ENCODE peak calls at places on chromosomes 16 and 17, in seven cellular contexts. W is A549; E is heart left ventricle; Q is neuronal stem cell; N is SK-N-SH; A is CD8-positive, alpha-beta memory T cell; U is GM23338. J is an unnamed sample.
A peak's percentile ranks its signal among the peaks of the same experiment; 100 is the strongest.

GRCh38 chr17:76213491-76213890 is 26.8 kb downstream of the RNF157 start:
- DNase-seq in A (no peak), E (no peak), U (peak; percentile 60), W (no peak), N (no peak), Q (no peak), J (no peak)

GRCh38 chr17:79612468-79613194 is 1.8 kb upstream of the RBFOX3 start:
- DNase-seq in E (peak; percentile 18), Q (peak; percentile 69), N (peak; percentile 92), W (peak; percentile 94), U (peak; percentile 94), A (no peak), J (no peak)

GRCh38 chr16:70738083-70738977 is 52.5 kb upstream of the MTSS2 start:
- DNase-seq in E (peak; percentile 79), W (peak; percentile 83), U (peak; percentile 81), Q (no peak), A (no peak), N (peak; percentile 81), J (no peak)

GRCh38 chr17:43545383-43545632 is 832 bp downstream of the ETV4 start:
- DNase-seq in A (peak; percentile 55), W (peak; percentile 87), N (no peak), U (no peak), E (no peak), Q (no peak), J (no peak)

GRCh38 chr17:20244671-20245070 is 222.7 kb downstream of the LGALS9B start:
- DNase-seq in E (no peak), N (no peak), W (no peak), A (no peak), Q (no peak), U (no peak), J (no peak)

GRCh38 chr17:39104657-39105056 is 46.8 kb downstream of the PLXDC1 start:
- DNase-seq in N (no peak), U (no peak), Q (no peak), A (no peak), E (no peak), W (no peak), J (no peak)

GRCh38 chr17:40121191-40121885 is 433 bp upstream of the MSL1 start:
- DNase-seq in N (no peak), Q (no peak), W (peak; percentile 71), E (peak; percentile 80), U (peak; percentile 56), A (peak; percentile 56), J (no peak)

GRCh38 chr16:64365448-64365858 is 756.4 kb downstream of the CDH11 start:
- DNase-seq in U (no peak), E (no peak), W (no peak), A (no peak), N (no peak), Q (no peak), J (no peak)

GRCh38 chr16:2473425-2473926 is 1.5 kb upstream of the TBC1D24 start:
- DNase-seq in E (peak; percentile 60), W (peak; percentile 31), N (peak; percentile 74), U (peak; percentile 35), Q (no peak), A (no peak), J (peak; percentile 84)

GRCh38 chr17:19771971-19772630 is 24.0 kb upstream of the ALDH3A1 start:
- DNase-seq in W (no peak), E (no peak), U (no peak), A (no peak), Q (no peak), N (no peak), J (no peak)

GRCh38 chr16:51898872-51899271 is 648.1 kb downstream of the TOX3 start:
- DNase-seq in U (no peak), W (no peak), E (no peak), Q (no peak), N (no peak), A (no peak), J (no peak)

GRCh38 chr17:57293077-57293476 is 36.8 kb downstream of the MSI2 start:
- DNase-seq in Q (no peak), U (no peak), E (no peak), A (no peak), W (no peak), N (no peak), J (peak; percentile 86)

GRCh38 chr17:43949777-43950176 is 4.0 kb downstream of the PYY start:
- DNase-seq in U (no peak), N (no peak), A (no peak), Q (no peak), E (no peak), W (no peak), J (peak; percentile 18)

GRCh38 chr16:67333315-67333714 is 6.7 kb downstream of the LRRC36 start:
- DNase-seq in Q (no peak), E (no peak), N (no peak), U (no peak), A (no peak), W (no peak), J (no peak)

GRCh38 chr17:58492238-58493121 is 4.3 kb upstream of the HSF5 start:
- DNase-seq in Q (no peak), W (no peak), E (no peak), U (no peak), N (no peak), A (no peak), J (no peak)

GRCh38 chr16:77457046-77457445 is 22.2 kb upstream of the ADAMTS18 start:
- DNase-seq in U (no peak), Q (no peak), E (no peak), A (no peak), W (no peak), N (no peak), J (no peak)

GRCh38 chr16:30000768-30001631 is 5.0 kb downstream of the INO80E start:
- DNase-seq in N (no peak), W (no peak), Q (no peak), U (peak; percentile 88), E (peak; percentile 48), A (no peak), J (no peak)

GRCh38 chr17:27456681-27457404 is 595 bp downstream of the KSR1 start:
- DNase-seq in W (no peak), Q (no peak), E (peak; percentile 65), U (peak; percentile 38), A (peak; percentile 56), N (peak; percentile 54), J (peak; percentile 83)

GRCh38 chr17:732788-733720 is 658 bp downstream of the TLCD3A start:
- DNase-seq in W (no peak), E (peak; percentile 69), A (no peak), N (peak; percentile 82), Q (no peak), U (peak; percentile 71), J (peak; percentile 87)

GRCh38 chr17:66126231-66126630 is 65.7 kb downstream of the CEP112 start:
- DNase-seq in W (no peak), E (no peak), Q (no peak), U (no peak), A (no peak), N (no peak), J (no peak)

GRCh38 chr17:19270951-19271611 is 33.9 kb downstream of the EPN2 start:
- DNase-seq in E (no peak), Q (no peak), W (no peak), U (no peak), A (no peak), N (no peak), J (peak; percentile 26)

GRCh38 chr17:82858376-82859126 is 18.7 kb upstream of the ZNF750 start:
- DNase-seq in Q (no peak), E (no peak), W (no peak), N (no peak), U (no peak), A (peak; percentile 67), J (peak; percentile 76)

GRCh38 chr16:46923513-46924295 is 39.5 kb downstream of the GPT2 start:
- DNase-seq in N (no peak), W (no peak), U (no peak), E (no peak), Q (no peak), A (no peak), J (no peak)

GRCh38 chr16:75254359-75254837 is 3.0 kb upstream of the BCAR1 start:
- DNase-seq in W (peak; percentile 91), E (peak; percentile 39), U (peak; percentile 70), A (no peak), Q (no peak), N (peak; percentile 48), J (peak; percentile 73)

GRCh38 chr16:53822936-53823529 is 119.1 kb downstream of the FTO start:
- DNase-seq in A (no peak), N (no peak), U (no peak), Q (no peak), W (no peak), E (no peak), J (no peak)

DNA sequence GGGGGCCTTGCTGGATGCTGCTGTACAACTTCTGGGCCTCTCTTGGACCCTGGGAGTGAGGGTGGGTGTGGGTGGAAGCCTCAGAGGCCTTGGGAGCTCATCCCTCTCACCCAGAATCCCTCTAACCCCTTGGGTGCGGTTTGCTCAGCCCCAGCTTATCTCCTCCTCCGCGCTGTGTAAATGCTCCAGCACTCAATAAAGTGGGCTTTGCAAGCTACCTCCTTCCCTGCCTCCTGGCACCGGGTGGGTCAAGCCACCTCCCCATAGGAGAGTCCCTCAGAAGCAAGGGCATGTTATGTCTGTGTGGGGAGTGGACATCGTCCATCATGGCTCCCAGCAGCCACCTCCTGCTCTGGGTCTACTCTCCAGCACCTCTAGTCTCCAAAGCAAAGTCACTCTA is 28.4 kb downstream of the CDIP1 start:
- DNase-seq in E (no peak), A (no peak), W (no peak), U (no peak), N (no peak), Q (no peak), J (no peak)
- H3K4me1 ChIP-seq in E (peaks cover 50% of the 10 kb centered on the region), A (peaks cover 34% of the 10 kb centered on the region), W (no peaks in the 10 kb centered on the region), U (peaks cover 8% of the 10 kb centered on the region), N (no peaks in the 10 kb centered on the region), Q (no peaks in the 10 kb centered on the region), J (peaks cover 31% of the 10 kb centered on the region)

GRCh38 chr16:760498-761343 is at the start of gene MSLN:
- DNase-seq in Q (no peak), A (no peak), E (no peak), N (no peak), U (no peak), W (no peak), J (peak; percentile 78)
- H3K4me1 ChIP-seq in Q (peaks cover 11% of the 10 kb centered on the region), A (no peaks in the 10 kb centered on the region), E (no peaks in the 10 kb centered on the region), N (no peaks in the 10 kb centered on the region), U (no peaks in the 10 kb centered on the region), W (peaks cover 35% of the 10 kb centered on the region), J (no peaks in the 10 kb centered on the region)

GRCh38 chr17:48832491-48832890 is 1.7 kb downstream of the CALCOCO2 start:
- DNase-seq in W (no peak), E (no peak), Q (no peak), U (no peak), N (no peak), A (no peak), J (no peak)
- H3K4me1 ChIP-seq in W (peaks cover 29% of the 10 kb centered on the region), E (peaks cover 56% of the 10 kb centered on the region), Q (no peaks in the 10 kb centered on the region), U (peaks cover 3% of the 10 kb centered on the region), N (peaks cover 7% of the 10 kb centered on the region), A (peaks cover 59% of the 10 kb centered on the region), J (peaks cover 9% of the 10 kb centered on the region)

GRCh38 chr17:81433656-81434055 is 38.4 kb downstream of the BAHCC1 start:
- DNase-seq in W (no peak), A (no peak), Q (no peak), E (no peak), U (no peak), N (no peak), J (no peak)

GRCh38 chr17:81434079-81434478 is 38.8 kb downstream of the BAHCC1 start:
- DNase-seq in E (no peak), N (no peak), U (no peak), W (no peak), A (no peak), Q (no peak), J (no peak)

GRCh38 chr17:81429813-81430510 is 34.7 kb downstream of the BAHCC1 start:
- DNase-seq in N (peak; percentile 92), E (no peak), A (no peak), Q (peak; percentile 35), W (no peak), U (no peak), J (no peak)

GRCh38 chr17:81432873-81433451 is 37.7 kb downstream of the BAHCC1 start:
- DNase-seq in U (no peak), E (no peak), W (no peak), Q (no peak), A (no peak), N (no peak), J (peak; percentile 90)

GRCh38 chr17:81431545-81432482 is 36.6 kb downstream of the BAHCC1 start:
- DNase-seq in W (no peak), N (no peak), Q (no peak), U (no peak), A (no peak), E (no peak), J (no peak)
- H3K4me1 ChIP-seq in W (peaks cover 57% of the 10 kb centered on the region), N (peaks cover 21% of the 10 kb centered on the region), Q (peaks cover 38% of the 10 kb centered on the region), U (no peaks in the 10 kb centered on the region), A (peaks cover 10% of the 10 kb centered on the region), E (peaks cover 73% of the 10 kb centered on the region), J (peaks cover 21% of the 10 kb centered on the region)